ENCODE peak calls at places on chromosomes 5 and 9, in five cellular contexts. B is esophagus muscularis mucosa, N is A549, P is HepG2, S is sigmoid colon. E is an unnamed sample. For H3K4me1, the result is how much of the 10 kb centered on the place peaks cover.

GRCh38 chr9:18684608-18685317 is 210.8 kb downstream of the ADAMTSL1 start:
- DNase-seq in S (peak), B (no peak), N (no peak), P (no peak), E (no peak)

GRCh38 chr5:168822745-168823281 is 243.6 kb upstream of the PANK3 start:
- DNase-seq in P (no peak), B (no peak), N (no peak), S (no peak), E (no peak)

GRCh38 chr5:38780950-38781349 is 64.9 kb upstream of the OSMR start:
- DNase-seq in P (no peak), B (no peak), N (no peak), S (peak), E (peak)

GRCh38 chr9:119091074-119091473 is 278.2 kb downstream of the BRINP1 start:
- DNase-seq in B (no peak), S (no peak), P (no peak), N (no peak), E (no peak)

GRCh38 chr9:37426846-37427245 is 4.3 kb downstream of the GRHPR start:
- DNase-seq in N (no peak), S (no peak), B (no peak), P (no peak), E (no peak)

GRCh38 chr9:74940600-74940999 is 12.1 kb downstream of the C9orf40 start:
- DNase-seq in P (peak), B (no peak), N (no peak), S (no peak), E (no peak)

GRCh38 chr9:90433398-90433890 is 209.2 kb downstream of the DIRAS2 start:
- DNase-seq in B (peak), N (peak), P (no peak), S (no peak), E (peak)

GRCh38 chr5:93355691-93356090 is 225.3 kb downstream of the NR2F1-AS1 start:
- DNase-seq in B (no peak), P (no peak), N (no peak), S (no peak), E (no peak)

GRCh38 chr5:120405923-120406322 is 58.2 kb upstream of the PRR16 start:
- DNase-seq in P (no peak), N (no peak), S (no peak), B (no peak), E (no peak)

GRCh38 chr9:111427186-111427585 is 57.0 kb downstream of the ECPAS start:
- DNase-seq in B (no peak), N (peak), P (no peak), S (no peak), E (no peak)

GRCh38 chr5:5294429-5294828 is 128.0 kb upstream of the ICE1 start:
- DNase-seq in N (no peak), B (no peak), S (no peak), P (no peak), E (no peak)

GRCh38 chr5:10633271-10634049 is 69.6 kb downstream of the ANKRD33B start:
- DNase-seq in S (no peak), N (no peak), P (no peak), B (no peak), E (no peak)

GRCh38 chr9:94665606-94666005 is 26.3 kb upstream of the FBP1 start:
- DNase-seq in N (no peak), S (no peak), B (no peak), P (peak), E (no peak)

GRCh38 chr5:79070002-79070567 is 518 bp downstream of the BHMT2 start:
- DNase-seq in B (no peak), S (peak), P (peak), N (no peak), E (no peak)

DNA sequence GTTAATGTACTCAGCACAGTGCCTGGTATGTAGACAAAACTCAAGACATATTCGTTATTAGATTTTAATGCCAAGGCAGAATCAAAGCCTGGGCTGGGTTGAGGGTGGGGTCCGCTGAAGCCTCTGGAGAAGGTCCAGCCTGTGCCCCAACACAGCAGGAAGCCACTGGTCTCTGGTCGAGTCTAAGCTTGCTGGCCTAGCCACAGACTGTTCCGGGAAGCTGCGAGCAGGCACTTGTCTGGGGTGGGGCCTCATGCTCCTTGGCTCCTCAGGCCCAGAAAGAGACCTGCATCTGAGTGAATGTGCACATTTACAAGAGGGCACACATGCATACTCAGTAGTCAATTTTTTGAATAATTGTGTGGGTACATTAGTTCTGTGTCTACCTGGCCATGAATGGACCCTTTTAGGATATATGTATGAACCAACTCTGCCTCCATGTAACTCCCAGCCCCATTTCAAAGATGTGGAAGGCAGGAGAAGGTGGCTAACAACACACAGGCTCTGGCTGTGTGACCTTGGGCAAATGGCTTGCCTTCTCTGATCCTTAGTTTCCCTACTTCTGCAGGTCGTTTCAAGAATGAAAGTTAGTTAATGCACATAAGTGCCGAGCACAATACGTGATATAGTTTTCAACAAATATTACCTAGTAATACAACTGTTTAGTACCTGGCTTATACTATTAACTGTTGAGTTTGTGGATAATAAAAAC is 18.3 kb downstream of the FAT2 start:
- DNase-seq in B (no peak), S (no peak), N (no peak), P (no peak), E (no peak)
- H3K4me1 ChIP-seq in B (under half), S (under half), N (under half), P (under half), E (under half)

GRCh38 chr5:173761182-173761521 is 127.0 kb upstream of the CPEB4 start:
- DNase-seq in S (no peak), B (no peak), P (no peak), N (no peak), E (no peak)
- TF ChIP-seq EP300 in S (no peak), B (no peak), P (no peak), N (no peak), E (no peak)

DNA sequence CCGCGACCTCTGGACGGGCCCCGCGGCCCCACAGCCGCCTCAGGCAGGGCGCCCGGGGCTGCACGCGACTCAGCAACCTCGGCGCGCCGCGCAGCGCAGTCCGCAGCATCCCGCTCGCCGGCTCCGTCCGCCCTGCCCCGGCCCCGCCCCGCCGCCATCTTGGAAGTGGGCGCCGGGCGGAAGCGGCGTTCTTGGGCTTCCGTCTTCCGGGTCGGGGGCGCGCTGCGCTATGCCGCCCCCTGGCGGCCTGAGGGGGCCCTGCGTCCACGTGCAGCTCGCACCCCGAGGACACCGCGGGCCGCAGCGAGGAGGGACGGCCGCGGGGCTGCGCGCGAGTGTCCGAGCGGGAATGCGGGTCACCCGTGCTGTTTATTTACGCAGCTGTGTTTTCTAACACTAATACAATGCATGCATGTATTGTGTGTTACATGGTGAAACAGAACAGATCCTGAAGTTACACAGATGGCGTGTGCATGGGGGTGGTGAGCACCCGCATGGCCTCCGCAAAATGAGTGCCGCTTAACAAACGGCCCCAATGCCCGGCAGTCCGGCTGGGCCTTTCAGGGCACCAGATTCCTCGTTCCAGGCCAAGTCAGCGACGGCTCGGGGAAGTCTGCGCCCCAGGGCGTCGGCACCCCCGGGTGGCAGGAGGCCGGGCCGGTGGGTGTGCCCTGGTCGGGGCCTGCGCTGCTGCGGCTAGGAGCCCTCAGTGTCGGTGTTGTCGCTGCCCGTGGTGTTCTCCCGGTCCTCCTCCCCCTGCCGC is at the start of gene DNLZ:
- DNase-seq in S (peak), N (peak), P (peak), B (peak), E (peak)
- TF ChIP-seq POLR2A in S (no peak), N (peak), P (no peak), B (no peak), E (no peak)

GRCh38 chr9:744046-744712 is 97.3 kb upstream of the DMRT1 start:
- DNase-seq in B (no peak), N (no peak), S (no peak), P (no peak), E (no peak)
- H3K4me1 ChIP-seq in B (half or more), N (under half), S (half or more), P (under half), E (half or more)

GRCh38 chr5:133025804-133026663 is at the start of gene ZCCHC10:
- DNase-seq in S (peak), P (peak), N (peak), B (peak), E (peak)
- TF ChIP-seq EP300 in S (no peak), P (no peak), N (no peak), B (no peak), E (no peak)

GRCh38 chr5:55232194-55232984 is 1.0 kb downstream of the CCNO start:
- DNase-seq in N (peak), P (no peak), S (no peak), B (peak), E (peak)

GRCh38 chr5:55231476-55232193 is 1.8 kb downstream of the CCNO start:
- DNase-seq in N (no peak), S (no peak), P (no peak), B (peak), E (no peak)

GRCh38 chr5:55231029-55231475 is 2.4 kb downstream of the CCNO start:
- DNase-seq in P (no peak), S (no peak), B (no peak), N (no peak), E (no peak)

GRCh38 chr5:55234171-55234700 is 828 bp upstream of the CCNO start:
- DNase-seq in B (peak), N (no peak), P (no peak), S (no peak), E (peak)

GRCh38 chr5:55232985-55233928 is at the start of gene CCNO:
- DNase-seq in B (peak), N (peak), S (peak), P (peak), E (peak)
- TF ChIP-seq POLR2A in B (no peak), N (peak), S (no peak), P (no peak), E (no peak)

DNA sequence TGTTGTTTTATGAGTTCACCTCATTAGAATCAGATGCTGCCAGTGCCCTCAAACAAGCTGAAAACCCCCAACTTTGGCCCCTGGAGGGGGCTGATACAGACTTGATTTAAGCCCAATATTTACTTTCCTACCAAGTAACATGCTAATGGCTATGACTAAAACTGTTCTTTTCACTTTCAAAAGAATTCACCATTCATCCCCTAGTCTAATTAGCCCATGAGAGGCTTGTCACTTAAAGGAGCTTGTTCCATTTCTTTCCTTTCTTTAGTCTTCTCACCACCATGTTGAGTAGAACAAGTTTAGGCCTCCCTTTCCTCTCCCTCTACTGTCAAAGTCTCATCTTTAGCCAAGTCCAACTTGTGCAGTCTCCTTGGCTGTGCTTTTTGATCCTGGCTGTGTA is 50.4 kb downstream of the EPB41L4B start:
- DNase-seq in P (no peak), B (no peak), N (no peak), S (no peak), E (no peak)
- H3K4me1 ChIP-seq in P (under half), B (under half), N (under half), S (under half), E (under half)

GRCh38 chr5:143674469-143674786 is 137.5 kb upstream of the HMHB1 start:
- DNase-seq in S (no peak), B (no peak), P (no peak), N (peak), E (no peak)
- TF ChIP-seq EP300 in S (no peak), B (no peak), P (no peak), N (no peak), E (no peak)